ENCODE peak calls at places on chromosomes 4 and X, in six cellular contexts. N is gastrocnemius medialis, T is psoas muscle, W is stomach, O is mammary epithelial cell, E is left ventricle myocardium inferior. C is an unnamed sample. For H3K36me3 and H3K4me1, the result is how much of the 10 kb centered on the place peaks cover.

GRCh38 chr4:26510334-26510705 is 20.0 kb upstream of the CCKAR start:
- DNase-seq in N (no peak), T (no peak), W (no peak), O (no peak), E (no peak), C (no peak)

GRCh38 chrX:13721819-13722527 is 12.4 kb downstream of the TRAPPC2 start:
- DNase-seq in N (no peak), T (no peak), W (no peak), O (no peak), E (no peak), C (no peak)

GRCh38 chrX:68989865-68990606 is 161.2 kb downstream of the EFNB1 start:
- DNase-seq in N (no peak), T (no peak), W (peak), O (no peak), E (no peak), C (peak)

GRCh38 chr4:116015062-116015461 is 901.6 kb upstream of the NDST4 start:
- DNase-seq in N (no peak), T (no peak), W (no peak), O (peak), E (no peak), C (no peak)

GRCh38 chrX:109600114-109600710 is 24.8 kb downstream of the KCNE5 start:
- DNase-seq in N (peak), T (no peak), W (no peak), O (no peak), E (peak), C (no peak)

GRCh38 chr4:75892508-75892907 is 9.7 kb downstream of the PPEF2 start:
- DNase-seq in N (no peak), T (no peak), W (no peak), O (peak), E (no peak), C (no peak)

GRCh38 chrX:19540076-19540475 is 24.8 kb upstream of the MAP3K15 start:
- DNase-seq in N (no peak), T (no peak), W (no peak), O (no peak), E (no peak), C (no peak)

GRCh38 chr4:140884431-140885058 is 128.4 kb upstream of the TBC1D9 start:
- DNase-seq in N (peak), T (no peak), W (peak), O (peak), E (no peak), C (no peak)

GRCh38 chr4:4673070-4673469 is 131.2 kb upstream of the STX18 start:
- DNase-seq in N (no peak), T (no peak), W (no peak), O (no peak), E (no peak), C (no peak)

GRCh38 chr4:151362404-151363164 is 37.2 kb upstream of the SH3D19 start:
- DNase-seq in N (peak), T (peak), W (peak), O (peak), E (peak), C (peak)

GRCh38 chr4:152304220-152304619 is 231.7 kb downstream of the FBXW7 start:
- DNase-seq in N (no peak), T (no peak), W (no peak), O (peak), E (no peak), C (no peak)

GRCh38 chrX:13123857-13124345 is 79.5 kb upstream of the FAM9C start:
- DNase-seq in N (no peak), T (no peak), W (no peak), O (no peak), E (no peak), C (no peak)

GRCh38 chr4:53023640-53024299 is 161.7 kb downstream of the RASL11B start:
- DNase-seq in N (no peak), T (no peak), W (no peak), O (no peak), E (no peak), C (no peak)

GRCh38 chr4:85708468-85708867 is 233.5 kb downstream of the ARHGAP24 start:
- DNase-seq in N (no peak), T (no peak), W (no peak), O (no peak), E (no peak), C (no peak)

GRCh38 chrX:134161162-134161561 is 75.8 kb upstream of the CCDC160 start:
- DNase-seq in N (no peak), T (no peak), W (no peak), O (no peak), E (no peak), C (no peak)

GRCh38 chr4:3527914-3528876 is 4.0 kb downstream of the LRPAP1 start:
- DNase-seq in N (no peak), T (no peak), W (no peak), O (no peak), E (no peak), C (peak)

GRCh38 chr4:5839751-5840674 is 52.9 kb downstream of the CRMP1 start:
- DNase-seq in N (no peak), T (peak), W (no peak), O (no peak), E (peak), C (peak)

GRCh38 chr4:52103314-52103713 is 52.2 kb downstream of the SPATA18 start:
- DNase-seq in N (no peak), T (no peak), W (no peak), O (peak), E (no peak), C (no peak)

GRCh38 chr4:73487233-73487632 is 5.7 kb downstream of the AFM start:
- DNase-seq in N (no peak), T (no peak), W (no peak), O (no peak), E (no peak), C (no peak)

GRCh38 chrX:132671229-132671641 is 182.4 kb upstream of the MBNL3 start:
- DNase-seq in N (no peak), T (no peak), W (no peak), O (no peak), E (no peak), C (no peak)

GRCh38 chr4:13173974-13174373 is 310.2 kb downstream of the RAB28 start:
- DNase-seq in N (peak), T (peak), W (no peak), O (no peak), E (peak), C (no peak)

GRCh38 chrX:68490644-68491043 is 8.2 kb upstream of the YIPF6 start:
- DNase-seq in N (no peak), T (no peak), W (no peak), O (peak), E (no peak), C (no peak)

GRCh38 chrX:22922961-22923360 is 76.8 kb upstream of the DDX53 start:
- DNase-seq in N (no peak), T (no peak), W (no peak), O (peak), E (no peak), C (no peak)

GRCh38 chr4:15658136-15658535 is 3.0 kb upstream of the FBXL5 start:
- DNase-seq in N (no peak), T (no peak), W (no peak), O (no peak), E (no peak), C (no peak)
- H3K27ac ChIP-seq in N (no peak), T (no peak), W (peak), O (no peak), E (no peak), C (no peak)

GRCh38 chrX:1407035-1407434 is 15.1 kb upstream of the SLC25A6 start:
- DNase-seq in N (no peak), T (no peak), W (no peak), O (no peak), E (no peak), C (no peak)
- H3K36me3 ChIP-seq in N (under half), T (under half), W (half or more), O (under half), E (half or more), C (under half)

GRCh38 chrX:17417411-17417810 is 42.4 kb downstream of the NHS start:
- DNase-seq in N (no peak), T (no peak), W (no peak), O (no peak), E (no peak), C (no peak)
- H3K4me1 ChIP-seq in N (under half), T (under half), W (under half), O (under half), E (under half), C (under half)

GRCh38 chr4:1179089-1179441 is 6.7 kb upstream of the SPON2 start:
- DNase-seq in N (peak), T (no peak), W (peak), O (no peak), E (no peak), C (no peak)

GRCh38 chr4:1176398-1177273 is 4.3 kb upstream of the SPON2 start:
- DNase-seq in N (no peak), T (no peak), W (no peak), O (no peak), E (no peak), C (no peak)

GRCh38 chr4:1175635-1176229 is 3.3 kb upstream of the SPON2 start:
- DNase-seq in N (no peak), T (no peak), W (no peak), O (no peak), E (no peak), C (no peak)

GRCh38 chr4:1178300-1179088 is 6.1 kb upstream of the SPON2 start:
- DNase-seq in N (no peak), T (no peak), W (no peak), O (peak), E (no peak), C (no peak)

GRCh38 chr4:1177274-1178141 is 5.1 kb upstream of the SPON2 start:
- DNase-seq in N (peak), T (no peak), W (peak), O (peak), E (no peak), C (no peak)
- H3K27ac ChIP-seq in N (peak), T (peak), W (peak), O (peak), E (peak), C (no peak)